ENCODE peak calls at places on chromosomes 6 and 20, in four cellular contexts. One of them, this sample, is unnamed.

GRCh38 chr6:21101694-21102093 is 491.9 kb upstream of the SOX4 start:
- DNase-seq in K562: peak
- DNase-seq in HepG2: no peak
- DNase-seq in SK-N-SH: no peak
- DNase-seq in this sample: no peak

GRCh38 chr20:59729476-59729875 is 125.1 kb downstream of the PHACTR3 start:
- DNase-seq in HepG2: no peak
- DNase-seq in K562: no peak
- DNase-seq in SK-N-SH: no peak
- DNase-seq in this sample: no peak

GRCh38 chr20:24118781-24119175 is 130.2 kb upstream of the GGTLC1 start:
- DNase-seq in K562: no peak
- DNase-seq in HepG2: no peak
- DNase-seq in SK-N-SH: peak
- DNase-seq in this sample: no peak

GRCh38 chr20:62149532-62150235 is 6.1 kb downstream of the SS18L1 start:
- DNase-seq in SK-N-SH: no peak
- DNase-seq in K562: no peak
- DNase-seq in HepG2: peak
- DNase-seq in this sample: no peak

GRCh38 chr6:148146717-148147116 is 195.9 kb upstream of the SASH1 start:
- DNase-seq in HepG2: no peak
- DNase-seq in K562: no peak
- DNase-seq in SK-N-SH: no peak
- DNase-seq in this sample: no peak

GRCh38 chr6:154447929-154448328 is 62.6 kb downstream of the CNKSR3 start:
- DNase-seq in HepG2: no peak
- DNase-seq in K562: no peak
- DNase-seq in SK-N-SH: peak
- DNase-seq in this sample: no peak

GRCh38 chr6:124780621-124781020 is 181.6 kb upstream of the RNF217 start:
- DNase-seq in HepG2: no peak
- DNase-seq in K562: no peak
- DNase-seq in SK-N-SH: no peak
- DNase-seq in this sample: no peak

GRCh38 chr20:12928755-12929401 is 79.9 kb upstream of the SPTLC3 start:
- DNase-seq in SK-N-SH: no peak
- DNase-seq in K562: no peak
- DNase-seq in HepG2: peak
- DNase-seq in this sample: no peak

GRCh38 chr6:128275681-128276080 is 244.7 kb downstream of the PTPRK start:
- DNase-seq in HepG2: no peak
- DNase-seq in K562: no peak
- DNase-seq in SK-N-SH: no peak
- DNase-seq in this sample: no peak

GRCh38 chr6:137874204-137875001 is 7.3 kb downstream of the TNFAIP3 start:
- DNase-seq in HepG2: no peak
- DNase-seq in SK-N-SH: no peak
- DNase-seq in K562: no peak
- DNase-seq in this sample: no peak

GRCh38 chr6:117795234-117795633 is 111.8 kb upstream of the SLC35F1 start:
- DNase-seq in HepG2: no peak
- DNase-seq in K562: no peak
- DNase-seq in SK-N-SH: no peak
- DNase-seq in this sample: no peak

GRCh38 chr6:17224056-17224455 is 57.1 kb upstream of the RBM24 start:
- DNase-seq in HepG2: no peak
- DNase-seq in SK-N-SH: no peak
- DNase-seq in K562: no peak
- DNase-seq in this sample: no peak

GRCh38 chr20:62101078-62101477 is 21.2 kb upstream of the LSM14B start:
- DNase-seq in K562: no peak
- DNase-seq in SK-N-SH: no peak
- DNase-seq in HepG2: no peak
- DNase-seq in this sample: no peak

GRCh38 chr6:30810813-30811329 is 66.5 kb upstream of the IER3 start:
- DNase-seq in SK-N-SH: no peak
- DNase-seq in K562: no peak
- DNase-seq in HepG2: no peak
- DNase-seq in this sample: no peak

GRCh38 chr6:167141667-167142432 is 15.9 kb downstream of the GPR31 start:
- DNase-seq in HepG2: peak
- DNase-seq in SK-N-SH: peak
- DNase-seq in K562: peak
- DNase-seq in this sample: peak
- TF ChIP-seq FOXJ3 in HepG2: no peak
- TF ChIP-seq FOXJ3 in SK-N-SH: no peak
- TF ChIP-seq FOXJ3 in K562: no peak
- TF ChIP-seq FOXJ3 in this sample: no peak

DNA sequence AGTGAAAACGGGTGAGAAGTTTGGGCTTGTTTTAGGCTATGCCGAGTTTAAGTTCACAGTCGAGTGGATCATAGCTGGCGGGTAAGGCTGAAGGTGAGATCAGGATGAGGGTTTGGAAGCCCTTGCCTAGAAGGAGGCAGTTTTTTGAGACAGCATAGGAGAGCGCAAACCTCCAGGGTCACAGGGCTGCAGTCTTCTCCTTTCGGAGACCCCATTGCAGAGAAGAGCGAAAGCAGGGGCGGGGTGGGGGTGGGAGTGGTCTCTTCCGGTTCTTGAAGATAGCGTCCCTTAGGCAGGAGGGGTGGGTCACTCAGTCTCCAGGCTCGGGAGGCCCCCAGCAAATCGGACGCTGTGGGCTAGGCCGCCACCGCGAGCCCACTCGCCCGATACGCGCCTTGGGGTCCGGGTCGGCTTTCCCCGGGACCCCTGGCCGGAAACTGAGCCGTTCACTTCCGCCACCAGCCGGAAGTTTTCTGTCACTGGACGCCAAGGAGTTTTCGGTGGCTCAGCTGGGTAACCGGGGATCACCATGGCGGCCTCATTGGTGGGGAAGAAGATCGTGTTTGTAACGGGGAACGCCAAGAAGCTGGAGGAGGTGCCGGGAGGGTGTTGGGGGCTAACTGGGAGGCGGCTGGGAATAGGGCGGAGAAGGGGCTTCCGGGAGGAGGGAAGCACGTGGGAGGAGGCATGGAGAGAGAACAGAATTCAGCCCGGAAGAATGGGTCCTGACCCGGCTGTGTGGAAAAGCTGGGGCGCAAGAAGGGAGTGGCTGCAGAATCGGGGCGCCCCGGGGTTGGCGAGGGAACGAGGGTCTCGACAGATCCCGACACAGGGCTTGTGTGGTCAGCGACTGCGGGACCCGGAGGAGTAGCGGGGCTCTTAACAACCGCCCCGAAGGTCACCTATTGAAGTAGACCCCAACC is at the start of gene ITPA:
- DNase-seq in K562: peak
- DNase-seq in HepG2: peak
- DNase-seq in SK-N-SH: peak
- DNase-seq in this sample: peak
- TF ChIP-seq FOXJ3 in K562: no peak
- TF ChIP-seq FOXJ3 in HepG2: no peak
- TF ChIP-seq FOXJ3 in SK-N-SH: no peak
- TF ChIP-seq FOXJ3 in this sample: no peak

GRCh38 chr6:13190391-13190790 is 137.9 kb downstream of the TBC1D7 start:
- DNase-seq in HepG2: no peak
- DNase-seq in SK-N-SH: no peak
- DNase-seq in K562: no peak
- DNase-seq in this sample: no peak

GRCh38 chr6:13189710-13190109 is 138.6 kb downstream of the TBC1D7 start:
- DNase-seq in K562: no peak
- DNase-seq in HepG2: peak
- DNase-seq in SK-N-SH: no peak
- DNase-seq in this sample: no peak

GRCh38 chr6:13188306-13188705 is 140.0 kb downstream of the TBC1D7 start:
- DNase-seq in K562: no peak
- DNase-seq in SK-N-SH: no peak
- DNase-seq in HepG2: no peak
- DNase-seq in this sample: no peak

GRCh38 chr6:13194852-13195251 is 133.5 kb downstream of the TBC1D7 start:
- DNase-seq in HepG2: peak
- DNase-seq in K562: peak
- DNase-seq in SK-N-SH: peak
- DNase-seq in this sample: peak

DNA sequence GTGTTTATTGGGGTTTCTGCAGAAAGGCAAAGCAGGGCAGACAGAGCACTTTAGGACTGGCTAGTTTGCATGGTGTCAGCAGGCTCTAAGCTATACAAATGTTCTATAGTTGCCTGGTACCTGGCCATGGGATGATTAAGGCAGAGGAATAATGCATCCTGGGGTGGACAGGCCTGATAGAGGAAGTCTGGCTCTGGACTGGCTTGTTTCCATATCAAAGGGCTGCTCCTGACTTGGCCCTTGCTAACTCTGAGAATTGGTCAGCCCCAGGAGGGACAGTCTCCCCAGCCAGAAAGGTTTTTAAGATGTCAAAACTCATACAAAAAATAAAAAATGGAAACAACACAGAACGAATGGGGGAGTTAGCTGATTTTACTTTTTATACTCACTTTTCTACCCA is 136.9 kb downstream of the TBC1D7 start:
- DNase-seq in K562: no peak
- DNase-seq in SK-N-SH: no peak
- DNase-seq in HepG2: no peak
- DNase-seq in this sample: no peak
- TF ChIP-seq FOXJ3 in K562: no peak
- TF ChIP-seq FOXJ3 in SK-N-SH: no peak
- TF ChIP-seq FOXJ3 in HepG2: no peak
- TF ChIP-seq FOXJ3 in this sample: no peak

DNA sequence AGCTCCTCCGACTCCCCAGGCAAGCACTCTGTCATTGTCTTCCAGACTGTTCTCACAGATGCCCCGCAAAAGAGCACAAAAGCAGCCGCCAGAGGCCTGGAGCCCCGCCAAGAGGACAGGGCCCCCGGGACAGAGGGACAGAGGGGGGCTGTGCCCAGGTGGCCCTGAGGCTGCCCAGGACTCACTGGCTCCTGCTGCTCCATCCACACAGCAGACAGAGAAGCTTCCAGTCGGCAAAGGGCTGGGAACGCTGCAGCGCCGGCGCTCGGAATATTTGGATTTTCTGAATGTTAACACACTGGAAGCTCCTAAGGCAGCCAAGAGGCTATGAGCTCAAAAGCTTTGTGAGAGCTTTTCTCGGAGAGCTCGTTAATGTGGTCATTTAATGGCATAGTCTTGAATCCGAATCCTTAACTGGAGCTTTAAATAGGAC is 68.0 kb upstream of the QKI start:
- DNase-seq in HepG2: no peak
- DNase-seq in K562: no peak
- DNase-seq in SK-N-SH: peak
- DNase-seq in this sample: no peak
- TF ChIP-seq FOXJ3 in HepG2: no peak
- TF ChIP-seq FOXJ3 in K562: no peak
- TF ChIP-seq FOXJ3 in SK-N-SH: no peak
- TF ChIP-seq FOXJ3 in this sample: no peak

DNA sequence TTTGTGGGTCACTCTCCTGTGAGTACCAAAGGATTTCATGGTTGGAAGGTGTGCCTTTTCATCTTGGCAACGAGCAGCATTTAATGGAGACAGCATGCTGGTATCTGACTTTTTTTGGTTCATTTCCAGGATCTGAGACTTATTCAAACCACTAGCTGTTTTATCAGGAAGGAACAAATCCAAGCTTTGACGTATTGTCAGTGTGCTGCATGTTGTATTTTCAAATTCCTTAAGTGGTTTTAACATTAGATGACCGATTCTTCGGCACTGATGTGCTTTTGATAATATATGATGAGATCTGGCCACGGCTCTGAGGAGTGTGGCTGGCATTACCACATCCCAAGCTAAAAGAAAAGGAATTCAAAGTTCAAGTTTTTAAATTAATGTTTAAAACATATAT is 6.4 kb downstream of the RMND1 start:
- DNase-seq in SK-N-SH: no peak
- DNase-seq in K562: no peak
- DNase-seq in HepG2: no peak
- DNase-seq in this sample: no peak
- TF ChIP-seq FOXJ3 in SK-N-SH: no peak
- TF ChIP-seq FOXJ3 in K562: no peak
- TF ChIP-seq FOXJ3 in HepG2: no peak
- TF ChIP-seq FOXJ3 in this sample: no peak

This sample was measured in WTC11.